ENCODE peak calls at places on chromosomes 1 and 21, in six cellular contexts. G, V, Q, O, R and F are unnamed samples.

GRCh38 chr21:43727571-43728466 is 8.9 kb downstream of the PDXK start:
- DNase-seq in G (no peak), V (peak; percentile 66), Q (no peak), O (peak; percentile 50), R (peak; percentile 81), F (peak; percentile 70)

GRCh38 chr1:85438353-85438752 is 26.6 kb downstream of the DDAH1 start:
- DNase-seq in G (no peak), V (no peak), Q (no peak), O (no peak), R (no peak), F (no peak)

GRCh38 chr1:239308701-239309333 is 77.6 kb upstream of the CHRM3 start:
- DNase-seq in G (peak; percentile 3), V (no peak), Q (no peak), O (peak; percentile 70), R (peak; percentile 24), F (peak; percentile 67)

GRCh38 chr1:24525606-24526005 is 23.0 kb downstream of the RCAN3 start:
- DNase-seq in G (no peak), V (no peak), Q (no peak), O (no peak), R (no peak), F (no peak)

GRCh38 chr1:229579101-229579651 is 20.7 kb upstream of the ABCB10 start:
- DNase-seq in G (peak; percentile 21), V (peak; percentile 72), Q (no peak), O (no peak), R (no peak), F (no peak)

GRCh38 chr1:24425446-24425845 is 9.8 kb downstream of the NIPAL3 start:
- DNase-seq in G (no peak), V (no peak), Q (no peak), O (no peak), R (no peak), F (no peak)

GRCh38 chr1:30413606-30414005 is 309.8 kb downstream of the MATN1 start:
- DNase-seq in G (no peak), V (no peak), Q (no peak), O (no peak), R (no peak), F (peak; percentile 18)

GRCh38 chr21:34986561-34987533 is 62.3 kb downstream of the RUNX1 start:
- DNase-seq in G (peak; percentile 91), V (no peak), Q (no peak), O (peak; percentile 36), R (no peak), F (no peak)

GRCh38 chr1:214102907-214103306 is 115.1 kb downstream of the PROX1 start:
- DNase-seq in G (peak; percentile 61), V (no peak), Q (no peak), O (no peak), R (no peak), F (no peak)

GRCh38 chr1:22822371-22822770 is 111.7 kb downstream of the EPHB2 start:
- DNase-seq in G (no peak), V (peak; percentile 14), Q (no peak), O (no peak), R (no peak), F (no peak)

GRCh38 chr1:153961421-153961820 is 1.9 kb downstream of the SLC39A1 start:
- DNase-seq in G (no peak), V (no peak), Q (no peak), O (no peak), R (no peak), F (no peak)

GRCh38 chr1:21175324-21175669 is 1.4 kb downstream of the EIF4G3 start:
- DNase-seq in G (peak; percentile 37), V (peak; percentile 50), Q (no peak), O (no peak), R (no peak), F (peak; percentile 49)

GRCh38 chr1:186722711-186723309 is 42.6 kb upstream of the PTGS2 start:
- DNase-seq in G (peak; percentile 73), V (no peak), Q (no peak), O (no peak), R (no peak), F (no peak)

GRCh38 chr1:20485527-20486456 is at the start of gene CAMK2N1:
- DNase-seq in G (no peak), V (peak; percentile 77), Q (no peak), O (peak; percentile 64), R (peak; percentile 83), F (peak; percentile 64)

GRCh38 chr1:242205622-242206489 is 207.0 kb upstream of the MAP1LC3C start:
- DNase-seq in G (no peak), V (no peak), Q (no peak), O (no peak), R (no peak), F (no peak)

GRCh38 chr1:11337536-11338350 is 64.7 kb downstream of the UBIAD1 start:
- DNase-seq in G (peak; percentile 27), V (peak; percentile 43), Q (no peak), O (peak; percentile 80), R (peak; percentile 76), F (peak; percentile 48)

GRCh38 chr1:176998396-176998795 is 166.1 kb downstream of the ASTN1 start:
- DNase-seq in G (no peak), V (no peak), Q (no peak), O (no peak), R (no peak), F (no peak)

GRCh38 chr1:212607924-212608208 is 695 bp upstream of the ATF3 start:
- DNase-seq in G (no peak), V (no peak), Q (no peak), O (no peak), R (no peak), F (no peak)

GRCh38 chr1:9289090-9289534 is 3.6 kb upstream of the SPSB1 start:
- DNase-seq in G (peak; percentile 81), V (peak; percentile 55), Q (peak; percentile 90), O (peak; percentile 55), R (peak; percentile 83), F (peak; percentile 89)
- H3K27ac ChIP-seq in G (no peak overlapping the region), V (peak overlapping the region; percentile 71), Q (peak overlapping the region; percentile 90), O (no peak overlapping the region), R (peak overlapping the region; percentile 86), F (peak overlapping the region; percentile 93)

GRCh38 chr1:99180915-99181314 is 83.4 kb upstream of the PLPPR4 start:
- DNase-seq in G (no peak), V (no peak), Q (no peak), O (no peak), R (no peak), F (no peak)

GRCh38 chr1:99173900-99174299 is 90.4 kb upstream of the PLPPR4 start:
- DNase-seq in G (no peak), V (no peak), Q (no peak), O (no peak), R (no peak), F (no peak)

GRCh38 chr1:99180343-99180808 is 83.9 kb upstream of the PLPPR4 start:
- DNase-seq in G (peak; percentile 75), V (peak; percentile 61), Q (peak; percentile 84), O (peak; percentile 71), R (no peak), F (peak; percentile 75)

GRCh38 chr1:99176753-99177152 is 87.5 kb upstream of the PLPPR4 start:
- DNase-seq in G (peak; percentile 22), V (no peak), Q (no peak), O (no peak), R (no peak), F (no peak)

GRCh38 chr1:99177465-99177864 is 86.8 kb upstream of the PLPPR4 start:
- DNase-seq in G (no peak), V (no peak), Q (no peak), O (no peak), R (no peak), F (no peak)
- TF ChIP-seq CTCF in G (no peak), V (no peak), Q (no peak), O (no peak), R (no peak), F (no peak)

DNA sequence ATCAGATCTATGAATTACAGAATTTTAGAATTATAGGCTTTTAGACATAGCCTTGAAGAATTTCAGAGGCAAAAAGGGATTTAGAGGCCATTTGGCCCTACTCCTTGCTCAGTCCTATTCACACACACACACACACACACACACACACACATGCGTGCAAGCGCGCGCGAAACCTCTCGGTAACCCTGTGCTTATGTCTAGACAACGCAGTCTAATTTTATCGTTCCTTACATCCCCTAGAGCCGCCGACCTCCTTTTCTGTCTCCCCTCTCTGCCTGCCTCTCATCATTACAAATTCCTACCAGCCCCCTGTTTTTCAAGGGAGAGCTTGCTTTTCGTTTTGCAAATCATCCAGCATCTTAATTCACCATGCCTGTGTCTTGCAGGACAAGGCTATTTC is 252.1 kb downstream of the FOXD2 start:
- DNase-seq in G (no peak), V (no peak), Q (no peak), O (peak; percentile 15), R (no peak), F (peak; percentile 20)
- H3K27ac ChIP-seq in G (no peak overlapping the region), V (no peak overlapping the region), Q (no peak overlapping the region), O (no peak overlapping the region), R (no peak overlapping the region), F (no peak overlapping the region)

DNA sequence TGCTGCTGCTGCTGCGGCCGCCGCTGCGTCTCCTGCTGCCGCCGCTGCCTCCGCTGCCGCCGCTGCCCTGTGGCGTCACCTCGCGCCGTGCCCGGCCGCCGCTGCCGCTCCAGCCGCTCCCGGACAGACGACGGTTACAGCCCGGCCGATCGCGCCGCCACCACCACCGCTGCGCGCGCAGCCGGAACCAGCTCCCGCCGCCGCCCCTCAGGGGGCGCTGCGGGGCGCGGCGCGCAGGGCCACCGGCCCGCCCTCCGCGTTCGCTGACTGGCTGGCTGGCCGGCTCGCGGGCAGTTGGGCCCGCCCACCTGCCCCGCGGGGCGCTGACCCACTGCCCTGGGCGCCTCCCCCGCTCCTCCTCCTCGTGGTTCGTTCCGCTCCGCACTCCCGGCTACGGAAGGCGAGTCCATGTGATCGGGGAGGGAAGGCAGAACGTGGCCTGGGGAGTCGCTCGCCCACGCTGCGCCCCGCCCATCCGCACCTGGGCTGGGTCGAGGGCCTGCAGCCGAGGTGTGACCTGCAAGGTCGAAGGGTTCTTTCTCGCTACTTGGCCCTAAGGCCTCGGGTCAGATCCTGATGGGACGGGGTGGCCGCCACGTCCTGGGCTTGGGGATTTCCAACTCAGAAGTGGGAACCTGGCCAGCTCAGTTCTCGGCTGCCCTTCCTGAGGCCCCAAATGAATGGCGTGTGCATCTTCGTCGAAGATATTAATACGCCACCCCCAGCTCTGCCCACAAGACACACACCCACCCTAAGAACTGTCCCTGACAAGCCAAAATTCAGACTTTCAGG is at the start of gene PTP4A2:
- DNase-seq in G (peak; percentile 87), V (peak; percentile 97), Q (peak; percentile 95), O (peak; percentile 98), R (peak; percentile 97), F (peak; percentile 95)
- TF ChIP-seq CTCF in G (peak; percentile 22), V (peak; percentile 49), Q (peak; percentile 60), O (peak; percentile 55), R (peak; percentile 73), F (peak; percentile 40)